ENCODE peak calls at places on chromosomes 3 and 15, in six cellular contexts. O, F, C, L, T and P are unnamed samples.

GRCh38 chr15:60973637-60974415 is 255.3 kb downstream of the RORA start:
- DNase-seq in C (peak; percentile 33), O (peak; percentile 23), F (no peak), T (peak; percentile 87), L (no peak), P (no peak)

GRCh38 chr3:30586091-30586805 is 20.2 kb upstream of the TGFBR2 start:
- DNase-seq in L (no peak), O (no peak), F (no peak), C (no peak), T (no peak), P (no peak)

GRCh38 chr3:109532257-109533216 is 195.2 kb upstream of the DPPA4 start:
- DNase-seq in L (peak; percentile 71), O (peak; percentile 61), C (peak; percentile 80), F (peak; percentile 88), T (peak; percentile 83), P (peak; percentile 51)

GRCh38 chr3:9340450-9341009 is 22.3 kb upstream of the THUMPD3 start:
- DNase-seq in O (no peak), F (no peak), T (peak; percentile 93), C (peak; percentile 91), L (no peak), P (peak; percentile 57)

GRCh38 chr3:43879166-43879565 is 188.4 kb downstream of the ABHD5 start:
- DNase-seq in F (peak; percentile 89), L (peak; percentile 63), O (peak; percentile 48), T (no peak), C (no peak), P (peak; percentile 20)

GRCh38 chr3:851098-851790 is 241.6 kb upstream of the CNTN6 start:
- DNase-seq in T (no peak), O (no peak), L (peak; percentile 57), F (peak; percentile 74), C (no peak), P (no peak)

GRCh38 chr3:114874447-114874846 is 272.6 kb downstream of the ZBTB20 start:
- DNase-seq in O (no peak), T (no peak), L (no peak), F (no peak), C (no peak), P (no peak)

GRCh38 chr3:133384331-133385027 is 15.4 kb upstream of the BFSP2 start:
- DNase-seq in T (peak; percentile 65), L (peak; percentile 80), F (peak; percentile 74), C (peak; percentile 40), O (peak; percentile 67), P (peak; percentile 73)

GRCh38 chr3:149398296-149398695 is 20.8 kb upstream of the TM4SF1 start:
- DNase-seq in C (no peak), O (no peak), L (no peak), F (no peak), T (no peak), P (no peak)

GRCh38 chr15:56038015-56038414 is 44.6 kb upstream of the NEDD4 start:
- DNase-seq in C (peak; percentile 14), F (no peak), T (peak; percentile 67), O (no peak), L (no peak), P (no peak)

GRCh38 chr3:124964432-124964831 is 29.9 kb upstream of the MUC13 start:
- DNase-seq in F (no peak), O (no peak), C (peak; percentile 29), T (peak; percentile 80), L (no peak), P (no peak)

GRCh38 chr3:128991355-128991895 is 2.5 kb downstream of the CFAP92 start:
- DNase-seq in T (no peak), O (no peak), L (no peak), C (no peak), F (no peak), P (peak; percentile 16)

GRCh38 chr15:100880139-100880896 is 687 bp downstream of the ALDH1A3 start:
- DNase-seq in T (no peak), L (peak; percentile 75), C (peak; percentile 43), F (peak; percentile 53), O (no peak), P (peak; percentile 32)

GRCh38 chr15:82730022-82730530 is 20.4 kb upstream of the AP3B2 start:
- DNase-seq in C (no peak), F (no peak), O (no peak), L (no peak), T (no peak), P (no peak)

GRCh38 chr3:39107874-39108308 is 411 bp downstream of the TTC21A start:
- DNase-seq in F (no peak), C (no peak), L (no peak), T (peak; percentile 23), O (no peak), P (no peak)

GRCh38 chr3:63961891-63962290 is 49.7 kb upstream of the SCAANT1 start:
- DNase-seq in O (no peak), L (no peak), F (peak; percentile 70), T (peak; percentile 68), C (peak; percentile 61), P (peak; percentile 84)

GRCh38 chr15:29674661-29675533 is 147.4 kb downstream of the TJP1 start:
- DNase-seq in O (peak; percentile 76), C (peak; percentile 54), T (peak; percentile 23), F (peak; percentile 86), L (peak; percentile 93), P (peak; percentile 7)

GRCh38 chr3:156350786-156351185 is 204.1 kb downstream of the SSR3 start:
- DNase-seq in O (no peak), T (no peak), F (no peak), C (no peak), L (no peak), P (no peak)

GRCh38 chr3:153740109-153740508 is 381.1 kb upstream of the ARHGEF26 start:
- DNase-seq in L (no peak), C (no peak), F (no peak), O (no peak), T (no peak), P (no peak)

GRCh38 chr3:191775451-191776233 is 314.7 kb downstream of the PYDC2 start:
- DNase-seq in T (no peak), C (peak; percentile 51), O (no peak), F (peak; percentile 62), L (no peak), P (peak; percentile 82)

GRCh38 chr15:100968043-100968966 is 49.1 kb downstream of the LRRK1 start:
- DNase-seq in L (no peak), C (peak; percentile 32), F (no peak), T (peak; percentile 81), O (no peak), P (peak; percentile 29)

GRCh38 chr3:178202199-178202598 is 334.0 kb upstream of the KCNMB2 start:
- DNase-seq in L (no peak), C (no peak), T (no peak), F (no peak), O (no peak), P (no peak)

GRCh38 chr3:34206996-34207395 is 408.6 kb downstream of the PDCD6IP start:
- DNase-seq in C (no peak), L (no peak), T (peak; percentile 0), F (peak; percentile 37), O (peak; percentile 11), P (no peak)

GRCh38 chr15:91803260-91803659 is 50.2 kb upstream of the SLCO3A1 start:
- DNase-seq in F (no peak), T (no peak), O (no peak), C (no peak), L (no peak), P (no peak)

GRCh38 chr3:28575100-28575747 is 226.6 kb upstream of the AZI2 start:
- DNase-seq in T (no peak), L (no peak), O (peak; percentile 45), F (peak; percentile 84), C (peak; percentile 6), P (no peak)

GRCh38 chr3:87791248-87792027 is 267.4 kb downstream of the CGGBP1 start:
- DNase-seq in C (no peak), F (no peak), T (no peak), O (no peak), L (no peak), P (no peak)
- H3K4me3 ChIP-seq in C (no peak overlapping the region), F (no peak overlapping the region), T (no peak overlapping the region), O (no peak overlapping the region), L (peak overlapping the region; percentile 70), P (no peak overlapping the region)

GRCh38 chr3:188692700-188693099 is 479.1 kb upstream of the TPRG1 start:
- DNase-seq in T (no peak), O (no peak), L (no peak), F (no peak), C (no peak), P (no peak)

GRCh38 chr3:188690932-188691331 is 480.8 kb upstream of the TPRG1 start:
- DNase-seq in O (no peak), C (no peak), L (no peak), F (no peak), T (no peak), P (no peak)

GRCh38 chr3:188689101-188689574 is 482.6 kb upstream of the TPRG1 start:
- DNase-seq in O (no peak), L (no peak), F (no peak), C (peak; percentile 71), T (peak; percentile 56), P (peak; percentile 25)

GRCh38 chr3:188687389-188687788 is 484.4 kb upstream of the TPRG1 start:
- DNase-seq in F (peak; percentile 55), T (peak; percentile 86), O (no peak), L (no peak), C (peak; percentile 88), P (peak; percentile 41)

DNA sequence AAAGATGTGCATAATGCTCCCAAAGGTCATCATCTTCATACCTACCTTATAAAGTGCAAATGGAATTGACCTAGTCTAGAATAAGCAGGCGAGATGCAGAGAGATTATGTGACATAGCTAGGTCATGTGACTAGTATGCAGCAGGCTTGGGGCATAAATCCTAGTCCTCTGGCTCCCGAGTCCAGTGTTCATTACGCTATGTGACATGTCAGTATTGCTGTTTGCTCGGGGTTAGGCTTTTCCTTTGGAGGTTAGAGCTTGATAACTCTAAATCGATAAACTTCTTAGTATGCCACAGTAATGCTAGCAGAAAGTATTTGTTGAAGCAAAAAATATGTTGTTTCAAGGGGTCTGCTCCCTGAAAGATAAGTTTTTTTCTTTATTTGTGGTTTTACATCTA is 481.7 kb upstream of the TPRG1 start:
- DNase-seq in O (no peak), F (no peak), L (no peak), T (no peak), C (no peak), P (no peak)
- H3K23ac ChIP-seq in O (no peak overlapping the region), F (no peak overlapping the region), L (no peak overlapping the region), T (no peak overlapping the region), C (no peak overlapping the region), P (no peak overlapping the region)

GRCh38 chr3:49362579-49362978 is 4.4 kb upstream of the GPX1 start:
- DNase-seq in F (no peak), O (no peak), C (no peak), T (peak; percentile 51), L (no peak), P (no peak)

GRCh38 chr3:49358884-49359225 is 702 bp upstream of the GPX1 start:
- DNase-seq in C (no peak), T (no peak), O (no peak), L (no peak), F (no peak), P (no peak)

GRCh38 chr3:49359623-49360022 is 1.5 kb upstream of the GPX1 start:
- DNase-seq in F (no peak), L (no peak), T (peak; percentile 56), O (no peak), C (peak; percentile 52), P (no peak)

GRCh38 chr3:49357466-49358216 is 512 bp downstream of the GPX1 start:
- DNase-seq in O (peak; percentile 18), L (peak; percentile 59), F (peak; percentile 63), T (peak; percentile 92), C (peak; percentile 98), P (peak; percentile 92)

GRCh38 chr3:49358217-49358883 is at the start of gene GPX1:
- DNase-seq in T (peak; percentile 94), F (peak; percentile 99), O (peak; percentile 92), C (peak; percentile 98), L (peak; percentile 96), P (peak; percentile 85)
- H2BK5ac ChIP-seq in T (peak within 1 kb of the TSS; percentile 98), F (peak within 1 kb of the TSS; percentile 96), O (peak within 1 kb of the TSS; percentile 96), C (peak within 1 kb of the TSS; percentile 99), L (peak within 1 kb of the TSS; percentile 86), P (peak within 1 kb of the TSS; percentile 92)

GRCh38 chr15:77419836-77420609 is at the start of gene PEAK1:
- DNase-seq in T (peak; percentile 98), C (peak; percentile 99), L (peak; percentile 98), O (peak; percentile 99), F (peak; percentile 99), P (peak; percentile 99)
- H3K4me3 ChIP-seq in T (peak within 1 kb of the TSS; percentile 94), C (peak within 1 kb of the TSS; percentile 96), L (peak within 1 kb of the TSS; percentile 98), O (peak within 1 kb of the TSS; percentile 94), F (peak within 1 kb of the TSS; percentile 74), P (peak within 1 kb of the TSS; percentile 86)